ENCODE peak calls at places on chromosomes 13 and 19, in four cellular contexts. K is NCI-H1694, Z is nephron progenitor cell, X is fibroblast of lung. J is an unnamed sample.

GRCh38 chr19:14381689-14382474 is 638 bp downstream of the ADGRE5 start:
- DNase-seq in K (no peak), Z (no peak), X (peak; percentile 44), J (no peak)

GRCh38 chr19:47253467-47253881 is 2.9 kb upstream of the CCDC9 start:
- DNase-seq in K (no peak), Z (no peak), X (peak; percentile 72), J (no peak)

GRCh38 chr19:8922591-8922990 is 87.6 kb downstream of the MUC16 start:
- DNase-seq in K (no peak), Z (no peak), X (no peak), J (peak; percentile 68)

GRCh38 chr19:16957151-16957662 is 68.4 kb downstream of the F2RL3 start:
- DNase-seq in K (no peak), Z (no peak), X (no peak), J (no peak)

GRCh38 chr13:38914070-38914469 is 76.6 kb downstream of the STOML3 start:
- DNase-seq in K (no peak), Z (no peak), X (no peak), J (no peak)

GRCh38 chr13:90806905-90807304 is 540.6 kb upstream of the MIR17HG start:
- DNase-seq in K (no peak), Z (no peak), X (no peak), J (no peak)

GRCh38 chr13:71727036-71727435 is 140.0 kb downstream of the DACH1 start:
- DNase-seq in K (no peak), Z (no peak), X (no peak), J (no peak)

GRCh38 chr13:77574076-77574475 is 38.6 kb downstream of the SCEL start:
- DNase-seq in K (peak; percentile 56), Z (no peak), X (no peak), J (no peak)

GRCh38 chr13:95530178-95530577 is 22.3 kb upstream of the CLDN10 start:
- DNase-seq in K (no peak), Z (no peak), X (peak; percentile 60), J (no peak)

GRCh38 chr19:1093330-1093729 is 1.8 kb downstream of the POLR2E start:
- DNase-seq in K (no peak), Z (no peak), X (no peak), J (no peak)

GRCh38 chr13:35164324-35164932 is 222.4 kb downstream of the NBEA start:
- DNase-seq in K (peak; percentile 43), Z (no peak), X (peak; percentile 55), J (no peak)

GRCh38 chr19:18437481-18438330 is at the start of gene ISYNA1:
- DNase-seq in K (no peak), Z (peak; percentile 74), X (no peak), J (peak; percentile 81)

GRCh38 chr13:33265133-33265532 is 20.4 kb downstream of the STARD13 start:
- DNase-seq in K (no peak), Z (no peak), X (no peak), J (no peak)